ENCODE peak calls at places on chromosomes 5 and 9, in seven cellular contexts. J is stomach, Z is K562, V is HepG2, B is ovary, G is A549, N is H1. U is an unnamed sample. For H3K4me1, the result is how much of the 10 kb centered on the place peaks cover.

GRCh38 chr5:147369742-147370374 is 135.0 kb downstream of the STK32A start:
- DNase-seq in Z (no peak), N (no peak), J (no peak), V (no peak), B (no peak), G (peak), U (no peak)

GRCh38 chr9:88749420-88749819 is 214.4 kb downstream of the NXNL2 start:
- DNase-seq in G (no peak), V (no peak), N (no peak), J (no peak), Z (no peak), B (no peak), U (no peak)

GRCh38 chr9:134995792-134996120 is 78.0 kb upstream of the FCN1 start:
- DNase-seq in B (no peak), V (no peak), G (no peak), N (no peak), Z (no peak), J (no peak), U (no peak)

GRCh38 chr9:126009047-126009446 is 261.9 kb downstream of the PBX3 start:
- DNase-seq in B (no peak), N (no peak), G (peak), V (no peak), Z (no peak), J (no peak), U (no peak)

GRCh38 chr5:80763211-80763610 is 108.4 kb upstream of the DHFR start:
- DNase-seq in G (no peak), J (no peak), V (no peak), B (no peak), N (no peak), Z (no peak), U (no peak)

GRCh38 chr5:18329346-18329745 is 695.1 kb downstream of the TAF11L14 start:
- DNase-seq in G (peak), B (no peak), N (no peak), Z (no peak), J (no peak), V (no peak), U (no peak)

GRCh38 chr5:58019614-58020013 is 440.3 kb downstream of the PLK2 start:
- DNase-seq in N (no peak), G (peak), Z (no peak), J (peak), V (no peak), B (no peak), U (peak)

GRCh38 chr5:141208478-141208877 is at the start of gene PCDHB12:
- DNase-seq in B (peak), Z (peak), J (no peak), G (peak), V (peak), N (no peak), U (peak)

GRCh38 chr9:22148876-22149637 is 140.0 kb upstream of the CDKN2B start:
- DNase-seq in Z (no peak), J (no peak), G (no peak), V (no peak), N (no peak), B (no peak), U (no peak)

GRCh38 chr5:67405101-67405364 is 208.4 kb upstream of the CD180 start:
- DNase-seq in Z (no peak), V (no peak), B (no peak), G (no peak), N (no peak), J (no peak), U (no peak)
- TF ChIP-seq EP300 in Z (no peak), V (no peak), B (no peak), G (no peak), N (no peak), J (no peak), U (no peak)

GRCh38 chr5:115907177-115907576 is 55.1 kb upstream of the LVRN start:
- DNase-seq in Z (no peak), V (no peak), N (no peak), G (no peak), B (no peak), J (no peak), U (no peak)
- H3K4me1 ChIP-seq in Z (under half), V (under half), N (under half), G (under half), B (under half), J (under half), U (under half)

GRCh38 chr9:17905356-17906203 is 326.7 kb downstream of the SH3GL2 start:
- DNase-seq in G (no peak), N (no peak), V (no peak), Z (no peak), J (no peak), B (peak), U (no peak)

GRCh38 chr9:17906204-17906840 is 327.5 kb downstream of the SH3GL2 start:
- DNase-seq in B (peak), V (no peak), Z (no peak), G (no peak), N (no peak), J (peak), U (no peak)

GRCh38 chr9:17907780-17908513 is 329.1 kb downstream of the SH3GL2 start:
- DNase-seq in G (no peak), Z (no peak), B (no peak), J (no peak), N (no peak), V (no peak), U (no peak)

DNA sequence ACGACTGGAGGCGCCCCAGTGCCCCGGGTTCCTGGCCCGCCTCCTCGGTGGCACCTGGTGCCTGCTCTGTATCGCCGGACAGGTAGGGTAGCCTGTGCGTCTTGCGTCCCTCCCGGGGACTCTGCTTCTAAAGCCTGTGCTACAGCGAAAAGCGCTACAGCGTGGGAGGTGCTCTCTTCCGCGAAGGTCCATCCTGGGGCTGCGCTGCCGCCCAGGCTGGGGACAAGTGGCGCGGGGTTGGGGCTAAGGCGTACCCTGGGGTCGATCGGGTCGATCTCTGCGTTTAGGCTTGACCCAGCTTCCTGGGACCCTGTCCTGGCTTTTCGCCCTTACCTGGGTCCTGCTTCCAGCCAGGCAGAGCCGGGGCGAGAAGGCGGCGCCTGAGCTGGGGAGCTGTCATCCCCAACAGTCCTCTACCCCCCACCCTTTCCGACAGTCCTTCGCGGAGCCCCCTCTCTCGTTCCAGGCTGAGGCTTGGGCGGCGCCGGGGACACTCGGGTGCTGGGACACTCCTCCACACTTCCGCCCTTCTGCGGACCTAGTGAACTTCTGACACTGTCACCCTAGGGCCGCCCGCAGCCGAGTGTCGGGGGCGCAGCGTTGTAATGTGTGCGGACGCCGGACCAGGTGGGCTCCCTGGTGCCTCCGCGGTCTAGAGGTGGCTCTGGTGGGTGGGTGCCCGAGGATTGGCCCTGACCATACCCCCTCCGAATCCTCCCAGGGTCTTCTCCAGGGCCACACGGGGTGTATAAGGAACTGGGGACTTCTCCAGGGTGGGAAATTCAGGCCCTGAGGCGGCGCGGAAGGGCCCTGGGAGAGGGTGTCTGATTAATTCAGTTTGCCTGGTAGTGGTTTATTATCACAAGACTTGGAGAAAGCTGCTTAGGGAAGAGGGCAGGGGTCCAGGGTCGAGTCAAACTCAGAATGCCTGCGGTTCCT is 328.2 kb downstream of the SH3GL2 start:
- DNase-seq in B (peak), J (peak), V (no peak), G (no peak), N (no peak), Z (no peak), U (no peak)
- H3K4me3 ChIP-seq in B (peak), J (peak), V (no peak), G (no peak), N (peak), Z (no peak), U (peak)

GRCh38 chr9:100730126-100730525 is 152.2 kb downstream of the CAVIN4 start:
- DNase-seq in N (no peak), J (no peak), Z (no peak), G (no peak), B (no peak), V (no peak), U (no peak)

GRCh38 chr9:100720922-100721321 is 143.0 kb downstream of the CAVIN4 start:
- DNase-seq in V (no peak), G (no peak), J (no peak), Z (no peak), N (no peak), B (no peak), U (no peak)

GRCh38 chr9:100724932-100725331 is 147.1 kb downstream of the CAVIN4 start:
- DNase-seq in N (no peak), J (no peak), Z (no peak), G (no peak), V (no peak), B (no peak), U (no peak)

GRCh38 chr9:100731038-100731556 is 153.2 kb downstream of the CAVIN4 start:
- DNase-seq in V (no peak), Z (no peak), G (no peak), B (no peak), J (no peak), N (no peak), U (no peak)

GRCh38 chr9:100725376-100725775 is 147.5 kb downstream of the CAVIN4 start:
- DNase-seq in V (no peak), N (no peak), Z (no peak), G (no peak), J (no peak), B (no peak), U (no peak)
- TF ChIP-seq EP300 in V (no peak), N (no peak), Z (no peak), G (no peak), J (no peak), B (no peak), U (no peak)

GRCh38 chr9:136110082-136111061 is 8.3 kb downstream of the TMEM250 start:
- DNase-seq in B (no peak), J (no peak), N (no peak), G (no peak), Z (peak), V (no peak), U (no peak)

GRCh38 chr9:136108648-136109266 is 9.9 kb downstream of the TMEM250 start:
- DNase-seq in J (no peak), N (no peak), G (no peak), V (no peak), Z (no peak), B (no peak), U (no peak)

GRCh38 chr9:136107155-136107952 is 11.3 kb downstream of the TMEM250 start:
- DNase-seq in Z (peak), V (no peak), J (peak), B (no peak), N (no peak), G (no peak), U (no peak)

GRCh38 chr9:136109351-136110081 is 9.2 kb downstream of the TMEM250 start:
- DNase-seq in G (peak), J (peak), N (no peak), B (peak), V (no peak), Z (peak), U (peak)

GRCh38 chr9:136107953-136108647 is 10.6 kb downstream of the TMEM250 start:
- DNase-seq in Z (peak), V (no peak), J (no peak), B (no peak), G (no peak), N (no peak), U (no peak)
- H3K4me1 ChIP-seq in Z (half or more), V (under half), J (half or more), B (under half), G (under half), N (under half), U (under half)

U was measured in tibial nerve.